ENCODE peak calls at places on chromosomes 13 and 19, in four cellular contexts. U, L, Y and V are unnamed samples.

GRCh38 chr13:99892189-99892588 is 79.4 kb downstream of the ZIC5 start:
- DNase-seq in Y (no peak), L (no peak), U (no peak), V (peak)

GRCh38 chr13:21385710-21386109 is 73.4 kb downstream of the ZDHHC20 start:
- DNase-seq in Y (no peak), U (no peak), L (no peak), V (no peak)

GRCh38 chr13:96003304-96003703 is 49.9 kb downstream of the UGGT2 start:
- DNase-seq in U (no peak), Y (peak), L (no peak), V (no peak)

GRCh38 chr19:33050110-33050509 is 14.6 kb downstream of the RHPN2 start:
- DNase-seq in Y (no peak), U (no peak), L (no peak), V (no peak)

GRCh38 chr19:7926021-7926726 is at the start of gene CTXN1:
- DNase-seq in Y (peak), U (peak), L (peak), V (peak)

GRCh38 chr13:45393941-45394570 is 24.1 kb downstream of the SLC25A30 start:
- DNase-seq in L (peak), Y (peak), U (no peak), V (peak)

GRCh38 chr19:17448190-17448967 is at the start of gene TMEM221:
- DNase-seq in Y (peak), L (peak), U (peak), V (peak)

GRCh38 chr19:28631931-28632330 is 581.0 kb downstream of the UQCRFS1 start:
- DNase-seq in U (no peak), Y (no peak), L (no peak), V (no peak)

GRCh38 chr13:73740681-73741080 is 393.5 kb downstream of the KLF12 start:
- DNase-seq in Y (peak), U (no peak), L (no peak), V (no peak)

GRCh38 chr19:35388277-35389054 is 17.6 kb downstream of the GPR42 start:
- DNase-seq in L (no peak), U (no peak), Y (no peak), V (no peak)

GRCh38 chr13:40519637-40520036 is 146.8 kb downstream of the FOXO1 start:
- DNase-seq in Y (no peak), U (no peak), L (no peak), V (peak)

GRCh38 chr19:9847087-9847671 is 12.1 kb downstream of the PIN1 start:
- DNase-seq in L (peak), Y (peak), U (no peak), V (peak)

GRCh38 chr13:59261928-59262488 is 901.7 kb downstream of the DIAPH3 start:
- DNase-seq in U (no peak), L (no peak), Y (peak), V (peak)

GRCh38 chr13:48838193-48839000 is 137.3 kb upstream of the FNDC3A start:
- DNase-seq in U (no peak), L (no peak), Y (peak), V (no peak)

GRCh38 chr19:17183271-17183757 is 31.8 kb upstream of the USE1 start:
- DNase-seq in L (no peak), U (no peak), Y (no peak), V (no peak)

GRCh38 chr13:96684472-96684871 is 309.8 kb downstream of the OXGR1 start:
- DNase-seq in L (no peak), Y (no peak), U (no peak), V (no peak)

GRCh38 chr13:73266640-73267180 is 207.9 kb downstream of the KLF5 start:
- DNase-seq in U (no peak), Y (no peak), L (no peak), V (no peak)

GRCh38 chr19:35977446-35978222 is 17.4 kb upstream of the SDHAF1 start:
- DNase-seq in Y (no peak), L (no peak), U (no peak), V (peak)

GRCh38 chr13:38657191-38657590 is 29.7 kb upstream of the FREM2 start:
- DNase-seq in Y (peak), U (no peak), L (no peak), V (no peak)

GRCh38 chr19:47124937-47125668 is 5.5 kb upstream of the SAE1 start:
- DNase-seq in Y (peak), U (no peak), L (no peak), V (peak)

GRCh38 chr13:46184277-46184699 is 2.3 kb upstream of the LCP1 start:
- DNase-seq in L (no peak), Y (peak), U (peak), V (peak)

GRCh38 chr19:10812902-10813404 is 23.1 kb downstream of the TMED1 start:
- DNase-seq in L (peak), Y (peak), U (no peak), V (peak)

GRCh38 chr13:44879452-44880058 is 109.7 kb downstream of the NUFIP1 start:
- DNase-seq in L (no peak), Y (peak), U (no peak), V (peak)

GRCh38 chr19:5686326-5686646 is 3.8 kb upstream of the RPL36 start:
- DNase-seq in Y (no peak), L (no peak), U (no peak), V (no peak)

GRCh38 chr13:82627183-82627582 is 1255.1 kb downstream of the SLITRK1 start:
- DNase-seq in U (no peak), Y (no peak), L (no peak), V (no peak)

GRCh38 chr13:86945596-86945995 is 725.6 kb upstream of the SLITRK5 start:
- DNase-seq in L (no peak), Y (no peak), U (no peak), V (no peak)

GRCh38 chr13:43304945-43305344 is 281.6 kb downstream of the DNAJC15 start:
- DNase-seq in L (no peak), Y (no peak), U (no peak), V (no peak)

GRCh38 chr19:39223703-39224279 is 19.7 kb upstream of the SYCN start:
- DNase-seq in L (no peak), U (no peak), Y (peak), V (peak)

GRCh38 chr19:3055741-3056453 is 6.4 kb downstream of the TLE5 start:
- DNase-seq in L (peak), U (no peak), Y (no peak), V (peak)